ENCODE peak calls at places on chromosome X, in four cellular contexts. Q, G, R and H are unnamed samples.
A peak's percentile ranks its signal among the peaks of the same experiment; 100 is the strongest.

GRCh38 chrX:123975180-123975579 is 13.7 kb downstream of the STAG2 start:
- DNase-seq in Q (no peak), G (no peak), R (no peak), H (no peak)

GRCh38 chrX:141642979-141643378 is 53.5 kb downstream of the SPANXA2 start:
- DNase-seq in Q (no peak), G (no peak), R (no peak), H (no peak)

GRCh38 chrX:76454456-76454927 is 27.0 kb downstream of the MAGEE1 start:
- DNase-seq in Q (peak; percentile 12), G (peak; percentile 1), R (no peak), H (peak; percentile 6)

GRCh38 chrX:337331-337831 is 18.8 kb upstream of the GTPBP6 start:
- DNase-seq in Q (no peak), G (no peak), R (no peak), H (no peak)

GRCh38 chrX:149462849-149463248 is 42.3 kb downstream of the IDS start:
- DNase-seq in Q (no peak), G (no peak), R (no peak), H (no peak)

GRCh38 chrX:37701588-37701987 is 16.0 kb downstream of the XK start:
- DNase-seq in Q (no peak), G (no peak), R (no peak), H (no peak)

GRCh38 chrX:129772796-129773431 is 6.8 kb upstream of the SASH3 start:
- DNase-seq in Q (no peak), G (no peak), R (peak; percentile 91), H (no peak)

GRCh38 chrX:34503119-34503518 is 154.0 kb downstream of the TMEM47 start:
- DNase-seq in Q (no peak), G (no peak), R (no peak), H (no peak)

GRCh38 chrX:57906790-57907189 is 3.5 kb downstream of the ZXDA start:
- DNase-seq in Q (no peak), G (no peak), R (no peak), H (no peak)

DNA sequence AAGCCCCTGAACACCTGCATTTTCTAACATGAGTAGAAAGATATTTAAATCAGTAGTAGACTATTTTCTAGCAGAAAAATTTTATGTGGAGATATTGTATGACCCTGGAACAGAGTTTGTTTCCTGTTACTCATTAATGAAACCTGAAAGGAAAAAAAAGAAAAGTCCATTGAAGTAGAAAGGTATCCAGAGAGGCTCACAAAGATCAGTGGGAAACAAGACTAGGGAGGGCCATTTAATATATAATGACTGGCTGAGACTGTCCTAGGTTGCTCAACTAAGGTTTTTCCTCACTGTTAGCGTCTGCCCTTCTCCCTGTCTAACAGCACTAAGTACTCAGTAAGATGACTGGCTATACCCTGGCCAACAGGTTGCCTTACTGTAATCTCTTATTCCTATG is 788.6 kb downstream of the GLUD2 start:
- DNase-seq in Q (no peak), G (no peak), R (no peak), H (no peak)
- TF ChIP-seq USF1 in Q (no peak), G (no peak), R (no peak), H (no peak)

GRCh38 chrX:155766321-155766720 is 114.8 kb upstream of the VAMP7 start:
- DNase-seq in Q (no peak), G (no peak), R (no peak), H (no peak)

GRCh38 chrX:155768036-155768769 is 112.9 kb upstream of the VAMP7 start:
- DNase-seq in Q (no peak), G (no peak), R (no peak), H (peak; percentile 14)

GRCh38 chrX:155767101-155767878 is 113.9 kb upstream of the VAMP7 start:
- DNase-seq in Q (peak; percentile 42), G (peak; percentile 84), R (peak; percentile 4), H (peak; percentile 25)
- TF ChIP-seq MAX in Q (no peak), G (no peak), R (no peak), H (no peak)

GRCh38 chrX:48957827-48958634 is 624 bp upstream of the OTUD5 start:
- DNase-seq in Q (peak; percentile 93), G (peak; percentile 98), R (peak; percentile 87), H (peak; percentile 94)

GRCh38 chrX:48960291-48960690 is 2.9 kb upstream of the OTUD5 start:
- DNase-seq in Q (no peak), G (no peak), R (no peak), H (no peak)

GRCh38 chrX:48957477-48957826 is at the start of gene OTUD5:
- DNase-seq in Q (no peak), G (peak; percentile 85), R (no peak), H (peak; percentile 94)

GRCh38 chrX:48956728-48957414 is 536 bp downstream of the OTUD5 start:
- DNase-seq in Q (no peak), G (no peak), R (no peak), H (no peak)

GRCh38 chrX:48958635-48959094 is 1.3 kb upstream of the OTUD5 start:
- DNase-seq in Q (no peak), G (peak; percentile 35), R (no peak), H (no peak)
- TF ChIP-seq USF1 in Q (no peak), G (no peak), R (no peak), H (no peak)

GRCh38 chrX:20947411-20947912 is 426.8 kb upstream of the CNKSR2 start:
- DNase-seq in Q (no peak), G (no peak), R (no peak), H (no peak)
- TF ChIP-seq MAX in Q (no peak), G (no peak), R (no peak), H (no peak)